ENCODE peak calls at places on chromosomes 3 and 15, in nine cellular contexts. One of them, this sample, is unnamed.

GRCh38 chr15:74746389-74746788 is 2.3 kb upstream of the CYP1A2 start:
- DNase-seq in GM06990: no peak
- DNase-seq in cardiac fibroblast: no peak
- DNase-seq in psoas muscle: no peak
- DNase-seq in foreskin fibroblast: no peak
- DNase-seq in choroid plexus epithelial cell: no peak
- DNase-seq in coronary artery: no peak
- DNase-seq in PC-3: no peak
- DNase-seq in OCI-LY7: no peak
- DNase-seq in this sample: no peak

GRCh38 chr15:60477991-60478632 is 830 bp downstream of the ICE2 start:
- DNase-seq in GM06990: peak
- DNase-seq in cardiac fibroblast: peak
- DNase-seq in psoas muscle: no peak
- DNase-seq in foreskin fibroblast: peak
- DNase-seq in choroid plexus epithelial cell: peak
- DNase-seq in coronary artery: no peak
- DNase-seq in PC-3: peak
- DNase-seq in OCI-LY7: peak
- DNase-seq in this sample: peak

GRCh38 chr3:194098872-194099183 is 37.1 kb upstream of the HES1 start:
- DNase-seq in GM06990: no peak
- DNase-seq in cardiac fibroblast: no peak
- DNase-seq in psoas muscle: no peak
- DNase-seq in foreskin fibroblast: no peak
- DNase-seq in choroid plexus epithelial cell: no peak
- DNase-seq in coronary artery: no peak
- DNase-seq in PC-3: no peak
- DNase-seq in OCI-LY7: no peak
- DNase-seq in this sample: no peak

GRCh38 chr3:162540421-162540820 is 1043.8 kb downstream of the OTOL1 start:
- DNase-seq in GM06990: no peak
- DNase-seq in cardiac fibroblast: no peak
- DNase-seq in psoas muscle: no peak
- DNase-seq in foreskin fibroblast: peak
- DNase-seq in choroid plexus epithelial cell: no peak
- DNase-seq in coronary artery: no peak
- DNase-seq in PC-3: no peak
- DNase-seq in OCI-LY7: no peak
- DNase-seq in this sample: no peak

GRCh38 chr3:17074559-17074958 is 189.8 kb downstream of the PLCL2 start:
- DNase-seq in GM06990: no peak
- DNase-seq in cardiac fibroblast: no peak
- DNase-seq in psoas muscle: no peak
- DNase-seq in foreskin fibroblast: no peak
- DNase-seq in choroid plexus epithelial cell: no peak
- DNase-seq in coronary artery: no peak
- DNase-seq in PC-3: no peak
- DNase-seq in OCI-LY7: no peak
- DNase-seq in this sample: no peak

GRCh38 chr3:112767177-112767576 is 79.5 kb downstream of the CD200R1L start:
- DNase-seq in GM06990: peak
- DNase-seq in cardiac fibroblast: no peak
- DNase-seq in psoas muscle: no peak
- DNase-seq in foreskin fibroblast: peak
- DNase-seq in choroid plexus epithelial cell: peak
- DNase-seq in coronary artery: no peak
- DNase-seq in PC-3: no peak
- DNase-seq in OCI-LY7: no peak
- DNase-seq in this sample: no peak

GRCh38 chr15:73660455-73660854 is 23.7 kb upstream of the CD276 start:
- DNase-seq in GM06990: no peak
- DNase-seq in cardiac fibroblast: no peak
- DNase-seq in psoas muscle: no peak
- DNase-seq in foreskin fibroblast: no peak
- DNase-seq in choroid plexus epithelial cell: no peak
- DNase-seq in coronary artery: no peak
- DNase-seq in PC-3: no peak
- DNase-seq in OCI-LY7: no peak
- DNase-seq in this sample: no peak

GRCh38 chr3:157132936-157133335 is 27.0 kb downstream of the CCNL1 start:
- DNase-seq in GM06990: no peak
- DNase-seq in cardiac fibroblast: no peak
- DNase-seq in psoas muscle: no peak
- DNase-seq in foreskin fibroblast: peak
- DNase-seq in choroid plexus epithelial cell: no peak
- DNase-seq in coronary artery: no peak
- DNase-seq in PC-3: peak
- DNase-seq in OCI-LY7: no peak
- DNase-seq in this sample: no peak

GRCh38 chr3:24725514-24726255 is 231.0 kb upstream of the THRB start:
- DNase-seq in GM06990: no peak
- DNase-seq in cardiac fibroblast: no peak
- DNase-seq in psoas muscle: no peak
- DNase-seq in foreskin fibroblast: no peak
- DNase-seq in choroid plexus epithelial cell: no peak
- DNase-seq in coronary artery: no peak
- DNase-seq in PC-3: peak
- DNase-seq in OCI-LY7: no peak
- DNase-seq in this sample: no peak

GRCh38 chr15:63338170-63338569 is 43.5 kb downstream of the CA12 start:
- DNase-seq in GM06990: no peak
- DNase-seq in cardiac fibroblast: peak
- DNase-seq in psoas muscle: no peak
- DNase-seq in foreskin fibroblast: peak
- DNase-seq in choroid plexus epithelial cell: peak
- DNase-seq in coronary artery: no peak
- DNase-seq in PC-3: peak
- DNase-seq in OCI-LY7: no peak
- DNase-seq in this sample: peak

GRCh38 chr15:42349178-42349577 is 10.1 kb upstream of the CAPN3 start:
- DNase-seq in GM06990: no peak
- DNase-seq in cardiac fibroblast: peak
- DNase-seq in psoas muscle: no peak
- DNase-seq in foreskin fibroblast: peak
- DNase-seq in choroid plexus epithelial cell: peak
- DNase-seq in coronary artery: no peak
- DNase-seq in PC-3: no peak
- DNase-seq in OCI-LY7: no peak
- DNase-seq in this sample: peak

DNA sequence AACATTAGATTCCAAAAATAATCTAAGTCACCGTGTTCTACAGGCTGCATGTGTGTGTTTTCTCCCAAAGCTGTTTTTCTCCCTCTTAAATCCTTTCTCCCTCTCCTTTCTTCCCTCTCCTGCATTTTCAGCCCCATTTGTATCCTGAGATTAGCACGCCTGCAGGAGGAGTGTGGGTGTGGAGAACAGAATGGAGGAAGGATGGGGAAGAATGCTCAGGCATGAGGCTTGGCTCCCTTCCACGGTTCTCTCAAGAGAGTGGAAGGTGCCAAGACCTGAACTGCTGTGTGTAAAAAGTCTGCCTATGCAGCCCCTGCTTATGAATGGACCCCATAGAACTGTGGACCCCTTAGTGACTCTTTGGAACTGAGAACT is 285.6 kb upstream of the ROPN1 start:
- DNase-seq in GM06990: no peak
- DNase-seq in cardiac fibroblast: peak
- DNase-seq in psoas muscle: no peak
- DNase-seq in foreskin fibroblast: no peak
- DNase-seq in choroid plexus epithelial cell: peak
- DNase-seq in coronary artery: peak
- DNase-seq in PC-3: no peak
- DNase-seq in OCI-LY7: no peak
- DNase-seq in this sample: no peak
- TF ChIP-seq CTCF in GM06990: no peak
- TF ChIP-seq CTCF in cardiac fibroblast: peak
- TF ChIP-seq CTCF in psoas muscle: no peak
- TF ChIP-seq CTCF in foreskin fibroblast: no peak
- TF ChIP-seq CTCF in choroid plexus epithelial cell: peak
- TF ChIP-seq CTCF in coronary artery: no peak
- TF ChIP-seq CTCF in PC-3: no peak
- TF ChIP-seq CTCF in OCI-LY7: no peak
- TF ChIP-seq CTCF in this sample: no peak

GRCh38 chr3:165070682-165071081 is 7.6 kb downstream of the SI start:
- DNase-seq in GM06990: no peak
- DNase-seq in cardiac fibroblast: no peak
- DNase-seq in psoas muscle: no peak
- DNase-seq in foreskin fibroblast: no peak
- DNase-seq in choroid plexus epithelial cell: no peak
- DNase-seq in coronary artery: no peak
- DNase-seq in PC-3: no peak
- DNase-seq in OCI-LY7: no peak
- DNase-seq in this sample: no peak
- TF ChIP-seq CTCF in GM06990: no peak
- TF ChIP-seq CTCF in cardiac fibroblast: no peak
- TF ChIP-seq CTCF in psoas muscle: no peak
- TF ChIP-seq CTCF in foreskin fibroblast: no peak
- TF ChIP-seq CTCF in choroid plexus epithelial cell: no peak
- TF ChIP-seq CTCF in coronary artery: no peak
- TF ChIP-seq CTCF in PC-3: no peak
- TF ChIP-seq CTCF in OCI-LY7: no peak
- TF ChIP-seq CTCF in this sample: no peak

DNA sequence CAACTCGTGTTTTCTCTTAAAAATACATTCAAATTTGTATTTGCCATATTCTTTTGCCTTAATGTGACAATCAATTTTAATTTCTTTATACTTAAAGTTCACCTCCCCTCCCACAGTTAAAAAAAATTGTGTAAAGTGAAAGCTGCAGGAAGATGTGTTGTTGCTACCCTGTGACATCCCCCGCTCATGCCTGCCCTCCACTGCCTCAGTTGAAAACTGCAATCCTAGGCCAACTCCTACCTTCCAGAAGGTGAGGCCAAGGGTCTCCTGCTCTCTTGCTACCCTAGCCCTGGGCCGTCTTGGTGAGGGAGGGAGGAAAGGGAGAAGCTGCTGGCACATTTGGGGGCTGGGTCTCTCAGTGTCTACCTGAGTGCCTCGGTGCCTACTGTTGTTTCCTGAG is 57.0 kb upstream of the CMTM7 start:
- DNase-seq in GM06990: no peak
- DNase-seq in cardiac fibroblast: peak
- DNase-seq in psoas muscle: no peak
- DNase-seq in foreskin fibroblast: no peak
- DNase-seq in choroid plexus epithelial cell: no peak
- DNase-seq in coronary artery: no peak
- DNase-seq in PC-3: peak
- DNase-seq in OCI-LY7: peak
- DNase-seq in this sample: no peak
- TF ChIP-seq CTCF in GM06990: peak
- TF ChIP-seq CTCF in cardiac fibroblast: no peak
- TF ChIP-seq CTCF in psoas muscle: no peak
- TF ChIP-seq CTCF in foreskin fibroblast: no peak
- TF ChIP-seq CTCF in choroid plexus epithelial cell: peak
- TF ChIP-seq CTCF in coronary artery: no peak
- TF ChIP-seq CTCF in PC-3: peak
- TF ChIP-seq CTCF in OCI-LY7: peak
- TF ChIP-seq CTCF in this sample: peak

DNA sequence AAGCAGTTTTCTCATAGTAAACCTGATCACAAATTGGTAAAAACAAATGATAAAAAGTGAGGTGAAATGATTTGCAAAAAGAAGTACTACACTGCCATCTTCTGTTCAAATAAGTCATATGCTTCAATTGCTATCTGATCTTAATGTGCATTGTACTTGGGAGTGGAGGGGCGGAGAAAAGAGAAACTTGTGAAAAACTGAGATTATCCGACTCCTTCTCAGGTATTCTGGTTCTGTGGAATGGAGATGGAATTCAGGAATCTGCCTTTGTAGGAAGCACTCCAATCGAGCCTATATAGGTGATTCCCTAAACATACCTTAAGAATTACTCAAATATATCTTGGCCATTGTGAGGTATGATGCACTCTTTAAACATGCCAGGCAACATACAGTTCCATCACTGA is 180.6 kb downstream of the CHL1 start:
- DNase-seq in GM06990: no peak
- DNase-seq in cardiac fibroblast: peak
- DNase-seq in psoas muscle: no peak
- DNase-seq in foreskin fibroblast: peak
- DNase-seq in choroid plexus epithelial cell: peak
- DNase-seq in coronary artery: no peak
- DNase-seq in PC-3: peak
- DNase-seq in OCI-LY7: peak
- DNase-seq in this sample: peak
- TF ChIP-seq CTCF in GM06990: peak
- TF ChIP-seq CTCF in cardiac fibroblast: peak
- TF ChIP-seq CTCF in psoas muscle: peak
- TF ChIP-seq CTCF in foreskin fibroblast: no peak
- TF ChIP-seq CTCF in choroid plexus epithelial cell: peak
- TF ChIP-seq CTCF in coronary artery: no peak
- TF ChIP-seq CTCF in PC-3: peak
- TF ChIP-seq CTCF in OCI-LY7: peak
- TF ChIP-seq CTCF in this sample: peak